ENCODE peak calls at places on chromosomes 1 and 21, in nine cellular contexts. Q, V, O, A, U, W, B, Z and K are unnamed samples.

GRCh38 chr1:201362906-201363305 is 14.6 kb downstream of the TNNT2 start:
- DNase-seq in U (no peak), W (no peak), Z (no peak), O (no peak), B (no peak), V (no peak), Q (no peak), A (peak), K (no peak)

GRCh38 chr21:14382486-14382834 is 486 bp downstream of the HSPA13 start:
- DNase-seq in W (no peak), V (peak), Q (peak), U (no peak), Z (peak), B (no peak), A (no peak), O (no peak), K (no peak)

GRCh38 chr1:157105988-157106812 is 6.6 kb upstream of the ETV3L start:
- DNase-seq in O (no peak), U (no peak), Q (peak), A (no peak), V (peak), B (no peak), Z (no peak), W (no peak), K (no peak)

GRCh38 chr1:49085079-49085478 is 308.4 kb upstream of the BEND5 start:
- DNase-seq in A (no peak), Z (no peak), B (no peak), V (no peak), U (no peak), W (no peak), Q (no peak), O (no peak), K (no peak)

GRCh38 chr1:32221980-32222751 is at the start of the genes EIF3I and TMEM234:
- DNase-seq in Q (peak), A (peak), B (peak), W (peak), O (peak), Z (peak), V (peak), U (peak), K (peak)

GRCh38 chr1:78274814-78275213 is 216.0 kb upstream of the PTGFR start:
- DNase-seq in Z (no peak), Q (peak), B (no peak), U (no peak), W (no peak), A (no peak), O (no peak), V (peak), K (no peak)

GRCh38 chr1:241022366-241022765 is 334.6 kb downstream of the RGS7 start:
- DNase-seq in V (no peak), O (no peak), Q (peak), A (no peak), B (no peak), W (no peak), U (no peak), Z (no peak), K (no peak)

GRCh38 chr1:31216016-31216415 is 23.7 kb downstream of the NKAIN1 start:
- DNase-seq in B (no peak), U (no peak), W (peak), A (peak), Z (peak), Q (peak), O (no peak), V (peak), K (no peak)

GRCh38 chr1:205993068-205993467 is 10.1 kb downstream of the RAB7B start:
- DNase-seq in B (no peak), U (no peak), W (no peak), Z (no peak), V (no peak), Q (no peak), O (no peak), A (no peak), K (no peak)